ENCODE peak calls at places on chromosomes 12 and 14, in nine cellular contexts. One of them, this sample, is unnamed.

GRCh38 chr12:58750484-58750883 is 169.8 kb downstream of the LRIG3 start:
- DNase-seq in BJ: peak
- DNase-seq in thoracic aorta: no peak
- DNase-seq in pulmonary artery endothelial cell: no peak
- DNase-seq in GM03348: peak
- DNase-seq in GM19239: no peak
- DNase-seq in EL: peak
- DNase-seq in stimulated activated CD8-positive, alpha-beta memory T cell treated with anti-CD3 and anti-CD28 coated beads, Interleukin-7, amount 100 ng/mL, for 1 hour: no peak
- DNase-seq in AG10803: peak
- DNase-seq in this sample: no peak

GRCh38 chr12:80033457-80033856 is 65.9 kb upstream of the OTOGL start:
- DNase-seq in pulmonary artery endothelial cell: no peak
- DNase-seq in EL: peak
- DNase-seq in GM19239: no peak
- DNase-seq in thoracic aorta: no peak
- DNase-seq in AG10803: peak
- DNase-seq in GM03348: peak
- DNase-seq in BJ: peak
- DNase-seq in stimulated activated CD8-positive, alpha-beta memory T cell treated with anti-CD3 and anti-CD28 coated beads, Interleukin-7, amount 100 ng/mL, for 1 hour: no peak
- DNase-seq in this sample: no peak

GRCh38 chr12:15650399-15651128 is 138.6 kb downstream of the EPS8 start:
- DNase-seq in EL: no peak
- DNase-seq in AG10803: no peak
- DNase-seq in GM03348: no peak
- DNase-seq in thoracic aorta: no peak
- DNase-seq in pulmonary artery endothelial cell: no peak
- DNase-seq in BJ: no peak
- DNase-seq in stimulated activated CD8-positive, alpha-beta memory T cell treated with anti-CD3 and anti-CD28 coated beads, Interleukin-7, amount 100 ng/mL, for 1 hour: no peak
- DNase-seq in GM19239: no peak
- DNase-seq in this sample: peak

GRCh38 chr12:6766651-6767300 is 613 bp downstream of the PTMS start:
- DNase-seq in AG10803: peak
- DNase-seq in GM19239: peak
- DNase-seq in BJ: no peak
- DNase-seq in thoracic aorta: no peak
- DNase-seq in GM03348: peak
- DNase-seq in EL: peak
- DNase-seq in pulmonary artery endothelial cell: no peak
- DNase-seq in stimulated activated CD8-positive, alpha-beta memory T cell treated with anti-CD3 and anti-CD28 coated beads, Interleukin-7, amount 100 ng/mL, for 1 hour: no peak
- DNase-seq in this sample: peak

GRCh38 chr12:117362391-117362790 is 965 bp upstream of the NOS1 start:
- DNase-seq in EL: no peak
- DNase-seq in pulmonary artery endothelial cell: no peak
- DNase-seq in AG10803: no peak
- DNase-seq in thoracic aorta: no peak
- DNase-seq in BJ: no peak
- DNase-seq in GM19239: no peak
- DNase-seq in stimulated activated CD8-positive, alpha-beta memory T cell treated with anti-CD3 and anti-CD28 coated beads, Interleukin-7, amount 100 ng/mL, for 1 hour: no peak
- DNase-seq in GM03348: no peak
- DNase-seq in this sample: no peak

GRCh38 chr14:61866932-61867920 is 105.0 kb downstream of the SNAPC1 start:
- DNase-seq in pulmonary artery endothelial cell: no peak
- DNase-seq in GM19239: peak
- DNase-seq in EL: no peak
- DNase-seq in GM03348: no peak
- DNase-seq in BJ: no peak
- DNase-seq in stimulated activated CD8-positive, alpha-beta memory T cell treated with anti-CD3 and anti-CD28 coated beads, Interleukin-7, amount 100 ng/mL, for 1 hour: no peak
- DNase-seq in AG10803: no peak
- DNase-seq in thoracic aorta: no peak
- DNase-seq in this sample: no peak

GRCh38 chr12:62799126-62799736 is 135.7 kb downstream of the PPM1H start:
- DNase-seq in GM19239: peak
- DNase-seq in thoracic aorta: peak
- DNase-seq in stimulated activated CD8-positive, alpha-beta memory T cell treated with anti-CD3 and anti-CD28 coated beads, Interleukin-7, amount 100 ng/mL, for 1 hour: no peak
- DNase-seq in GM03348: peak
- DNase-seq in BJ: no peak
- DNase-seq in EL: peak
- DNase-seq in AG10803: peak
- DNase-seq in pulmonary artery endothelial cell: peak
- DNase-seq in this sample: peak

GRCh38 chr12:21602774-21603173 is 1.9 kb downstream of the GYS2 start:
- DNase-seq in EL: no peak
- DNase-seq in BJ: no peak
- DNase-seq in GM19239: no peak
- DNase-seq in pulmonary artery endothelial cell: no peak
- DNase-seq in stimulated activated CD8-positive, alpha-beta memory T cell treated with anti-CD3 and anti-CD28 coated beads, Interleukin-7, amount 100 ng/mL, for 1 hour: no peak
- DNase-seq in GM03348: no peak
- DNase-seq in thoracic aorta: no peak
- DNase-seq in AG10803: no peak
- DNase-seq in this sample: no peak

GRCh38 chr14:64726585-64726890 is 22.3 kb downstream of the PLEKHG3 start:
- DNase-seq in GM19239: no peak
- DNase-seq in GM03348: no peak
- DNase-seq in AG10803: no peak
- DNase-seq in BJ: no peak
- DNase-seq in EL: peak
- DNase-seq in pulmonary artery endothelial cell: no peak
- DNase-seq in thoracic aorta: no peak
- DNase-seq in stimulated activated CD8-positive, alpha-beta memory T cell treated with anti-CD3 and anti-CD28 coated beads, Interleukin-7, amount 100 ng/mL, for 1 hour: no peak
- DNase-seq in this sample: peak

GRCh38 chr14:99590746-99591555 is 13.1 kb downstream of the CCDC85C start:
- DNase-seq in pulmonary artery endothelial cell: peak
- DNase-seq in GM19239: no peak
- DNase-seq in BJ: no peak
- DNase-seq in thoracic aorta: no peak
- DNase-seq in EL: peak
- DNase-seq in GM03348: peak
- DNase-seq in AG10803: peak
- DNase-seq in stimulated activated CD8-positive, alpha-beta memory T cell treated with anti-CD3 and anti-CD28 coated beads, Interleukin-7, amount 100 ng/mL, for 1 hour: no peak
- DNase-seq in this sample: no peak

GRCh38 chr12:55712700-55713415 is 3.0 kb upstream of the BLOC1S1 start:
- DNase-seq in pulmonary artery endothelial cell: no peak
- DNase-seq in BJ: no peak
- DNase-seq in stimulated activated CD8-positive, alpha-beta memory T cell treated with anti-CD3 and anti-CD28 coated beads, Interleukin-7, amount 100 ng/mL, for 1 hour: no peak
- DNase-seq in thoracic aorta: no peak
- DNase-seq in AG10803: no peak
- DNase-seq in GM03348: no peak
- DNase-seq in GM19239: no peak
- DNase-seq in EL: no peak
- DNase-seq in this sample: no peak

GRCh38 chr12:121465921-121466799 is 66.2 kb downstream of the RNF34 start:
- DNase-seq in BJ: no peak
- DNase-seq in GM03348: peak
- DNase-seq in AG10803: peak
- DNase-seq in pulmonary artery endothelial cell: no peak
- DNase-seq in stimulated activated CD8-positive, alpha-beta memory T cell treated with anti-CD3 and anti-CD28 coated beads, Interleukin-7, amount 100 ng/mL, for 1 hour: no peak
- DNase-seq in GM19239: no peak
- DNase-seq in EL: peak
- DNase-seq in thoracic aorta: no peak
- DNase-seq in this sample: peak

GRCh38 chr12:69515394-69515793 is 45.2 kb downstream of the FRS2 start:
- DNase-seq in AG10803: no peak
- DNase-seq in thoracic aorta: no peak
- DNase-seq in GM03348: no peak
- DNase-seq in stimulated activated CD8-positive, alpha-beta memory T cell treated with anti-CD3 and anti-CD28 coated beads, Interleukin-7, amount 100 ng/mL, for 1 hour: no peak
- DNase-seq in BJ: no peak
- DNase-seq in GM19239: no peak
- DNase-seq in EL: no peak
- DNase-seq in pulmonary artery endothelial cell: no peak
- DNase-seq in this sample: no peak

GRCh38 chr14:98997526-98998205 is 274.3 kb downstream of the BCL11B start:
- DNase-seq in GM19239: no peak
- DNase-seq in thoracic aorta: no peak
- DNase-seq in AG10803: no peak
- DNase-seq in stimulated activated CD8-positive, alpha-beta memory T cell treated with anti-CD3 and anti-CD28 coated beads, Interleukin-7, amount 100 ng/mL, for 1 hour: no peak
- DNase-seq in GM03348: no peak
- DNase-seq in EL: no peak
- DNase-seq in BJ: no peak
- DNase-seq in pulmonary artery endothelial cell: no peak
- DNase-seq in this sample: no peak

GRCh38 chr14:90612801-90613200 is 203.4 kb downstream of the TTC7B start:
- DNase-seq in pulmonary artery endothelial cell: peak
- DNase-seq in GM19239: no peak
- DNase-seq in stimulated activated CD8-positive, alpha-beta memory T cell treated with anti-CD3 and anti-CD28 coated beads, Interleukin-7, amount 100 ng/mL, for 1 hour: no peak
- DNase-seq in EL: no peak
- DNase-seq in AG10803: no peak
- DNase-seq in GM03348: no peak
- DNase-seq in thoracic aorta: no peak
- DNase-seq in BJ: no peak
- DNase-seq in this sample: no peak